ENCODE peak calls at places on chromosomes 3 and 15, in four cellular contexts. Z is NCI-H1092 treated with DMSO at 0.1 percent for 48 hours, S is GM23248, A is T-helper 1 cell. B is an unnamed sample.

GRCh38 chr3:40455328-40455727 is 1.8 kb upstream of the RPL14 start:
- DNase-seq in Z (no peak), S (no peak), A (no peak), B (no peak)

GRCh38 chr3:158488670-158489069 is 82.3 kb upstream of the MLF1 start:
- DNase-seq in Z (no peak), S (no peak), A (no peak), B (no peak)

GRCh38 chr3:49566312-49566711 is 12.0 kb downstream of the BSN start:
- DNase-seq in Z (no peak), S (peak), A (no peak), B (no peak)

GRCh38 chr15:33912326-33912725 is 56.0 kb upstream of the CHRM5 start:
- DNase-seq in Z (no peak), S (no peak), A (no peak), B (no peak)

GRCh38 chr3:183330881-183331280 is 77.8 kb downstream of the B3GNT5 start:
- DNase-seq in Z (no peak), S (no peak), A (no peak), B (no peak)

GRCh38 chr15:37837276-37837675 is 97.2 kb upstream of the TMCO5A start:
- DNase-seq in Z (no peak), S (peak), A (no peak), B (no peak)

GRCh38 chr3:21356402-21356801 is 394.6 kb downstream of the ZNF385D start:
- DNase-seq in Z (no peak), S (peak), A (no peak), B (no peak)

GRCh38 chr3:146895026-146895749 is 290.0 kb upstream of the PLSCR5 start:
- DNase-seq in Z (no peak), S (peak), A (no peak), B (no peak)

GRCh38 chr15:57384816-57385215 is 8.5 kb downstream of the CGNL1 start:
- DNase-seq in Z (no peak), S (peak), A (no peak), B (no peak)

GRCh38 chr3:62020706-62021105 is 352.6 kb downstream of the FEZF2 start:
- DNase-seq in Z (no peak), S (no peak), A (no peak), B (no peak)